ENCODE peak calls at places on chromosomes 6 and 20, in four cellular contexts. One of them, this sample, is unnamed.

GRCh38 chr20:19962958-19963357 is 54.2 kb upstream of the NAA20 start:
- DNase-seq in HepG2: no peak
- DNase-seq in A549: no peak
- DNase-seq in SK-N-SH: no peak
- DNase-seq in this sample: no peak

GRCh38 chr6:27311806-27312145 is 297 bp downstream of the POM121L2 start:
- DNase-seq in HepG2: no peak
- DNase-seq in A549: no peak
- DNase-seq in SK-N-SH: no peak
- DNase-seq in this sample: no peak

GRCh38 chr6:7542878-7543394 is 1.5 kb downstream of the DSP start:
- DNase-seq in HepG2: peak
- DNase-seq in A549: peak
- DNase-seq in SK-N-SH: peak
- DNase-seq in this sample: no peak

GRCh38 chr20:47489448-47489872 is 12.2 kb upstream of the NCOA3 start:
- DNase-seq in HepG2: no peak
- DNase-seq in A549: no peak
- DNase-seq in SK-N-SH: no peak
- DNase-seq in this sample: no peak

GRCh38 chr20:14288341-14289330 is 48.8 kb downstream of the FLRT3 start:
- DNase-seq in HepG2: peak
- DNase-seq in A549: peak
- DNase-seq in SK-N-SH: no peak
- DNase-seq in this sample: no peak

GRCh38 chr6:3230275-3231212 is 3.1 kb upstream of the TUBB2B start:
- DNase-seq in HepG2: no peak
- DNase-seq in A549: no peak
- DNase-seq in SK-N-SH: peak
- DNase-seq in this sample: no peak

GRCh38 chr20:38076548-38076947 is 43.0 kb downstream of the RPRD1B start:
- DNase-seq in HepG2: no peak
- DNase-seq in A549: no peak
- DNase-seq in SK-N-SH: no peak
- DNase-seq in this sample: no peak

GRCh38 chr6:97841763-97842162 is 558.7 kb upstream of the MMS22L start:
- DNase-seq in HepG2: no peak
- DNase-seq in A549: no peak
- DNase-seq in SK-N-SH: no peak
- DNase-seq in this sample: no peak

GRCh38 chr6:113763883-113764282 is 93.3 kb upstream of the MARCKS start:
- DNase-seq in HepG2: no peak
- DNase-seq in A549: peak
- DNase-seq in SK-N-SH: no peak
- DNase-seq in this sample: peak

GRCh38 chr6:44116643-44117382 is 10.4 kb downstream of the MRPL14 start:
- DNase-seq in HepG2: no peak
- DNase-seq in A549: no peak
- DNase-seq in SK-N-SH: no peak
- DNase-seq in this sample: no peak

GRCh38 chr6:22025468-22026159 is 271.2 kb downstream of the PRL start:
- DNase-seq in HepG2: no peak
- DNase-seq in A549: peak
- DNase-seq in SK-N-SH: peak
- DNase-seq in this sample: peak

GRCh38 chr6:10465633-10466499 is 51.0 kb upstream of the TFAP2A start:
- DNase-seq in HepG2: peak
- DNase-seq in A549: peak
- DNase-seq in SK-N-SH: peak
- DNase-seq in this sample: no peak

GRCh38 chr6:167825759-167826229 is 917 bp upstream of the AFDN start:
- DNase-seq in HepG2: peak
- DNase-seq in A549: peak
- DNase-seq in SK-N-SH: peak
- DNase-seq in this sample: no peak

GRCh38 chr6:43890197-43891062 is 120.4 kb downstream of the VEGFA start:
- DNase-seq in HepG2: no peak
- DNase-seq in A549: no peak
- DNase-seq in SK-N-SH: peak
- DNase-seq in this sample: no peak

GRCh38 chr6:102732908-102733307 is 1339.4 kb downstream of the GRIK2 start:
- DNase-seq in HepG2: no peak
- DNase-seq in A549: no peak
- DNase-seq in SK-N-SH: no peak
- DNase-seq in this sample: no peak

GRCh38 chr6:151374024-151374423 is 17.3 kb downstream of the ZBTB2 start:
- DNase-seq in HepG2: peak
- DNase-seq in A549: no peak
- DNase-seq in SK-N-SH: no peak
- DNase-seq in this sample: no peak

GRCh38 chr6:119467478-119468081 is 118.0 kb upstream of the MAN1A1 start:
- DNase-seq in HepG2: no peak
- DNase-seq in A549: no peak
- DNase-seq in SK-N-SH: no peak
- DNase-seq in this sample: no peak

GRCh38 chr20:19048898-19049889 is 163.2 kb upstream of the SLC24A3 start:
- DNase-seq in HepG2: no peak
- DNase-seq in A549: no peak
- DNase-seq in SK-N-SH: no peak
- DNase-seq in this sample: no peak

DNA sequence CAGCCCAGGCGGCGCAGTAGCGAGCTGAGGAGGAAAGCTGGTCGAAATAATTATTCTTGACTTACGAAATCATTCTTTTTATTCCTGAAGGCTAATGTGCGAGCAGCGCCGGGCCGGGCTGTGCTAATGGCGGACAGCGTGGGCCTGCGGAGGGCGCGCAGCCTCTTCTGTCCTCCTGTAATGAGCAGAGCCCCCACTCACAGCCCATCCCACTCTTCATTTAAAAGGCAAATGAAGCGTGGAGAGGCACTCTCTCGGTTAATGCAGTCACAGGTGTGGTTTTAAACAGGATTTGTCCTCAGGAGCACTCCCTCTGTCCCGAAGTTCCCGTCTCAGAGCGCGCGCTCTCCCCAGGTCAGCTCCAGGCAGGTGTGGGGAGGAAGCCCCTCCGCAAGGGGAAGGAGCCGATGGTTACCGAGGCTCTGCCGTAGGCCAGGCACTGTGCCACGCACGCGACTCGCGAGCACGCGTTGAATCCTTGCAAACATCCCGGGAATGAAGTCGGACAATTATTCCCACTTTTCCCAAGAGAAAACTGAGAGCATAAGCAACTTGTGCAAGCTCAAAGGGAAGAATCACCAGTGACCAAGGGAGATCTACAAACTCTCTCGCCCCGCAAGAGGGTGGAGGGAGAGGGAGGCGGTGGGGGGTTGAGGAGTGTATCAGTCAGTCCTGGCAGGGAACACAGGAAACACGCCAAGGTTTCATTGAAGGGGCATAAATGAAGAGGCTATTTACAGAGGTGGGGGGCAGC is 35.5 kb upstream of the ZFAND3 start:
- DNase-seq in HepG2: no peak
- DNase-seq in A549: no peak
- DNase-seq in SK-N-SH: no peak
- DNase-seq in this sample: no peak
- TF ChIP-seq PBX3 in HepG2: no peak
- TF ChIP-seq PBX3 in A549: no peak
- TF ChIP-seq PBX3 in SK-N-SH: no peak
- TF ChIP-seq PBX3 in this sample: no peak

GRCh38 chr6:53494076-53494475 is 50.8 kb downstream of the GCLC start:
- DNase-seq in HepG2: no peak
- DNase-seq in A549: no peak
- DNase-seq in SK-N-SH: no peak
- DNase-seq in this sample: no peak
- TF ChIP-seq PBX3 in HepG2: no peak
- TF ChIP-seq PBX3 in A549: no peak
- TF ChIP-seq PBX3 in SK-N-SH: no peak
- TF ChIP-seq PBX3 in this sample: no peak

GRCh38 chr6:17226766-17227338 is 54.3 kb upstream of the RBM24 start:
- DNase-seq in HepG2: no peak
- DNase-seq in A549: no peak
- DNase-seq in SK-N-SH: no peak
- DNase-seq in this sample: no peak
- TF ChIP-seq PBX3 in HepG2: no peak
- TF ChIP-seq PBX3 in A549: no peak
- TF ChIP-seq PBX3 in SK-N-SH: no peak
- TF ChIP-seq PBX3 in this sample: no peak

GRCh38 chr6:17820055-17820454 is 113.3 kb upstream of the NUP153 start:
- DNase-seq in HepG2: peak
- DNase-seq in A549: no peak
- DNase-seq in SK-N-SH: no peak
- DNase-seq in this sample: no peak
- TF ChIP-seq PBX3 in HepG2: no peak
- TF ChIP-seq PBX3 in A549: no peak
- TF ChIP-seq PBX3 in SK-N-SH: no peak
- TF ChIP-seq PBX3 in this sample: no peak

GRCh38 chr6:56370127-56370540 is 122.8 kb upstream of the COL21A1 start:
- DNase-seq in HepG2: peak
- DNase-seq in A549: peak
- DNase-seq in SK-N-SH: peak
- DNase-seq in this sample: no peak
- TF ChIP-seq PBX3 in HepG2: no peak
- TF ChIP-seq PBX3 in A549: no peak
- TF ChIP-seq PBX3 in SK-N-SH: no peak
- TF ChIP-seq PBX3 in this sample: no peak

GRCh38 chr20:10857362-10858070 is 183.7 kb upstream of the JAG1 start:
- DNase-seq in HepG2: peak
- DNase-seq in A549: peak
- DNase-seq in SK-N-SH: no peak
- DNase-seq in this sample: no peak

GRCh38 chr20:10855778-10856177 is 182.0 kb upstream of the JAG1 start:
- DNase-seq in HepG2: no peak
- DNase-seq in A549: no peak
- DNase-seq in SK-N-SH: no peak
- DNase-seq in this sample: no peak

GRCh38 chr20:10855031-10855430 is 181.2 kb upstream of the JAG1 start:
- DNase-seq in HepG2: no peak
- DNase-seq in A549: no peak
- DNase-seq in SK-N-SH: no peak
- DNase-seq in this sample: no peak

GRCh38 chr20:10853176-10853575 is 179.4 kb upstream of the JAG1 start:
- DNase-seq in HepG2: no peak
- DNase-seq in A549: no peak
- DNase-seq in SK-N-SH: no peak
- DNase-seq in this sample: no peak

GRCh38 chr20:10856237-10856636 is 182.4 kb upstream of the JAG1 start:
- DNase-seq in HepG2: peak
- DNase-seq in A549: no peak
- DNase-seq in SK-N-SH: no peak
- DNase-seq in this sample: no peak
- TF ChIP-seq PBX3 in HepG2: no peak
- TF ChIP-seq PBX3 in A549: no peak
- TF ChIP-seq PBX3 in SK-N-SH: no peak
- TF ChIP-seq PBX3 in this sample: no peak